ENCODE peak calls at places on chromosomes 13 and 19, in five cellular contexts. O, P, H, F and C are unnamed samples. For H3K4me1 and H3K36me3, the result is how much of the 10 kb centered on the place peaks cover.

GRCh38 chr19:46606019-46606418 is 4.9 kb downstream of the CALM3 start:
- DNase-seq in F (no peak), H (no peak), O (no peak), P (no peak), C (no peak)

GRCh38 chr13:111114362-111115050 is 604 bp upstream of the ARHGEF7 start:
- DNase-seq in F (no peak), O (peak), H (peak), P (peak), C (peak)

GRCh38 chr13:72180253-72180952 is 313.4 kb upstream of the DACH1 start:
- DNase-seq in H (no peak), P (peak), O (peak), F (peak), C (peak)

GRCh38 chr19:49663224-49663623 is 2.4 kb downstream of the IRF3 start:
- DNase-seq in F (no peak), P (no peak), H (no peak), O (no peak), C (no peak)

GRCh38 chr19:4910594-4911273 is 1.4 kb downstream of the UHRF1 start:
- DNase-seq in H (no peak), F (peak), O (peak), P (peak), C (no peak)

GRCh38 chr19:24052811-24053210 is 34.2 kb upstream of the ZNF254 start:
- DNase-seq in H (no peak), O (no peak), P (peak), F (no peak), C (no peak)

GRCh38 chr13:111659842-111660241 is 339.4 kb downstream of the TEX29 start:
- DNase-seq in P (no peak), O (no peak), H (no peak), F (no peak), C (no peak)

GRCh38 chr19:1074512-1075283 is 7.7 kb downstream of the ARHGAP45 start:
- DNase-seq in O (no peak), F (no peak), H (no peak), P (no peak), C (peak)

GRCh38 chr19:48975947-48976847 is 11.1 kb downstream of the FTL start:
- DNase-seq in F (peak), P (no peak), O (peak), H (no peak), C (no peak)

DNA sequence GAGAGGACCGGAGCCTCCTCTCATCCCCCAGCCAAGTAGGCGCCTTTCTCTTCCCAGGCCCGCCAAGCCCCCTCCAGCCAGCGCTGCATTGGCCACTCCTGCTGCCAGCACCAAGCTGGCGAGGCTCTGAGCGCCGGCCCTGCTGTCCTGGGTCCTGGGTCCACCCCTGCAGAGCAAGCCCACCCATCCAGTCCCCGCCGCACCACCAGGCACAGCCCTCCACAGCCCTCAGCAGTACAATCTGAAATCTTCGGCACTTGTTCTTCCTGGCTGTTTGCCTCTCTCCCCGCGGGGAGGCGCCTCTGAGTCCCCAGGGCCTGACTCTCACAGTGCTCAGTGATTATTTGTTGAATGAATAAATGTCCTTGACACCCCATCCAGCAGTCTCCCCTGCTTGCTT is 236.4 kb upstream of the SGCG start:
- DNase-seq in H (no peak), F (no peak), O (no peak), P (no peak), C (no peak)
- H3K4me2 ChIP-seq in H (no peak), F (no peak), O (no peak), P (no peak), C (no peak)

DNA sequence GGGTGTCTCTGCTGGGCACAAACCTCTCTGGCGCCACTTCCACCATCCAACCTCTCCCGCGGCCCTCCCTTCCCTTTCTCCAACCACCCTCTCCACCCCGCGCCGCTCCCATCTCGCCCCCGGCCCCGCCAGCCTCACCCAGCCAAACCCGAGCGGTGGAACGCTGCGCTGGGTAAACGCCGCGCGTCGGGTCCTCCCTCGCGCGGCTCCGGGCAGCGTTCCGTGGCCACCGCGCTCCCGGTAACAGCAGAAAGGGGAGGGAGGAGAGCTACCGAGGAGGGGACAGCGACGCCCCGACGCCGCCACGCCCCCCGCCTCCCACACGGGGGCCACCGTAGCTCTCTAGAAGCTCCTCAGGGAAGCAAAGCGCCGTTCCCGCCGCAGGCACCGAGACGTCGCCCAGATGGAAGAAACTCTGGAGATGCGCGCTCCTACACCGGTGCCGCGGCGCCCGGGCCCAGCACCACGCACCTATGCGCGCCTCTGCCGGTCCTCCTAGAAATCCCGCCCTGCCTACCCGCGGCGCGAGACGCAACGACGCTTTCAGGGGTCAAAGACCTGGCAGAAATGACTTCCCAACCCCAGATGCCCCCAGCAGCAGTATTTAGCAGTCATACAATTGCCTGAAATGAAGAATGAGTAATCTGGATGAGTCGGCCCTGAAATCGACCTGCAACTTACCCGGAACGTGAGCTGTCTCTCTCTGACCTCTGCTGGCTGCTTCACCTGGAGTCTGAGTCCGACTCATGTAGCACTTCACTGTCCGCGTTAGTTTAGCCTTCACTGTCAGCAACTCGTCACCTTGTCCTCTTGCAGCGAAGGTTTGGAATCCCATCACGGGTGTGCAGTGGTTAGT is at the start of gene RUBCNL:
- DNase-seq in H (peak), F (no peak), P (no peak), O (peak), C (peak)
- H3K4me1 ChIP-seq in H (under half), F (under half), P (under half), O (under half), C (under half)

DNA sequence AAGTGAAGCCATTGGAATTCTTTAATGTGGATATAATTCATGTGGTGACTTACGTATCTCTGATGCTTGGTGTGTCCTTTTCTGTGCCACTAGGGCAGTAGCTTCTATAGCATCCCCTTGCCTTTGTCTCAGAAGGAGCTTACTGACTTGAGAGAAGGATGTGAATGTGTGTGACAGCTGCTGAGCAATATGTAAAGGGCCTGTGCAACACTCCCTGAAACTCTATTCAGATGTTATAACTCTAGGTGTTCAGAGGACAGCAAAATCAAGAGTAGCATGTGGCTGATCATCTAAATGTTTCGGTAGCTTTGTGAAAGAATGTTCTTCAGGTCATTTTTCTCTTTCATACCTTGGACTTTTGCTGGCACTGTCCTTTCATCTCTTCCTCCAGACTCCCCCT is 189.5 kb downstream of the LMO7 start:
- DNase-seq in H (no peak), F (no peak), O (no peak), P (no peak), C (no peak)
- H3K36me3 ChIP-seq in H (under half), F (under half), O (under half), P (under half), C (under half)

DNA sequence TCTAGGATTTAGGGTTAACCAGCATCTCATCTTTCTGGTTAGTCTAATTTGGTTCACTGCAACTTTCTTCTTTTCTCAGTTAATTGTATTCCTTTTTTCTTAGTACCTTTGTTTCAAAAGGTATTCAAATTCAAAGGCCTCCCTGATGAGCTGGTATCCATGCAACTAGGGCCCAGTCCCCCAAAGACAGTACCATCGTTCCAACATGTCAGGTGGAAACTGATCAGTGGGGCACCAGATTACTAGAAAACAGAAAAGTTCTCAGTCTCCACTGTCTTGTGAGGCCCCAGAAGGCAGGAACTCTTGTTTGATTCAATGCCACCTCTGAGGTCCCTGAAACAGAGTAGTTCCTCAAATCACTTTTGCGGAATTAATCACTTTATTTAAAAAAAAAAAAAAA is 303.2 kb upstream of the NBEA start:
- DNase-seq in H (no peak), P (no peak), F (no peak), O (peak), C (no peak)
- H3K4me2 ChIP-seq in H (no peak), P (no peak), F (no peak), O (peak), C (no peak)

GRCh38 chr13:42048625-42049453 is at the start of gene DGKH:
- DNase-seq in H (peak), F (peak), O (peak), P (peak), C (peak)
- H3K4me1 ChIP-seq in H (under half), F (under half), O (under half), P (under half), C (under half)

GRCh38 chr13:41847216-41847615 is 113.7 kb downstream of the VWA8 start:
- DNase-seq in P (no peak), F (no peak), O (no peak), H (no peak), C (no peak)
- H3K36me3 ChIP-seq in P (under half), F (under half), O (under half), H (under half), C (under half)

DNA sequence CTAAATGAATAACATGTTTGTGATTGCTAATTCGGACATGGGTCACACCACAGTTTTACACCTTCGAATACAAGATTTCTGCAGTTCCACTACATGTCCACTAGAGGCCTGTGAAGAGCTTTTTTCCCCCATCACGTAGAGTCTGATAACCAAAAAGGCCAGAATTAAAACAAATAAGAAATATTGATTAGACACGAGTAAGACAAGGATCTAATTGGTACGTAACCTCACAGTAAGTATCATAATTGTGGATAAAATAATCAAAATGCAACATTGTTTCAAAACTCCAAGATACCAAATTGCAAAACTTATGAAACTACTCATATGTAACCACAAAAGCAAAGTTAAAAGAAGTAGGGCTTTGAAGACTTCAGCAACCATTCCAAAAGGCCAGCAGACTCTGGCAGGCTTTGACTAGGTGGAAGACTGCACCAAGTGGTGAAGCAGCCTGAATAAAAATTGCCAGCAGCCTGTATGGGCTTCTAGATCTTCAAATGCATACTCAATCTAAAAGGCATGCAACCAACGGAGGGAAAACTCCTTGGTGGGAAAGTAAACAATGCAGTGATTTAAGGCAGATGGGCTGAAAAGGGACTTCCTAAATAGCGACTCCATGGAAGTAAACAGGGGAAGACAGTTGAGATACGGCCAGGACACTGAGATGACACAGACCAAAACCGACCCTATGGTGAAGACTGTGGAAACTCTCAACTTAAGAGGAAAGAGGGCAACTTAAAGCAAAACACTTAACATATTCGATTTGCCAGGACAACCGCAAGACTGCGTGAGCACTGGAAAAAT is 56.7 kb downstream of the STARD13 start:
- DNase-seq in O (peak), H (no peak), F (no peak), P (peak), C (no peak)
- H3K4me2 ChIP-seq in O (no peak), H (no peak), F (peak), P (peak), C (no peak)

GRCh38 chr13:93721483-93721882 is 494.9 kb downstream of the GPC6 start:
- DNase-seq in O (no peak), F (no peak), H (no peak), P (no peak), C (no peak)
- H3K4me1 ChIP-seq in O (under half), F (under half), H (under half), P (under half), C (under half)